ENCODE peak calls at places on chromosomes 5 and 9, in four cellular contexts. C is kidney, D is HepG2, F is mesenchymal stem cell. W is an unnamed sample.

GRCh38 chr5:26323794-26324193 is 714.6 kb downstream of the CDH9 start:
- DNase-seq in D (no peak), C (peak), F (no peak), W (no peak)

GRCh38 chr9:3912260-3912659 is 386.5 kb upstream of the RFX3 start:
- DNase-seq in D (no peak), F (peak), C (no peak), W (no peak)

GRCh38 chr9:126700296-126700695 is 86.6 kb downstream of the LMX1B start:
- DNase-seq in D (no peak), F (no peak), C (peak), W (peak)

GRCh38 chr5:5270958-5271605 is 131.0 kb downstream of the ADAMTS16 start:
- DNase-seq in F (peak), D (peak), C (peak), W (peak)

GRCh38 chr9:99966001-99966400 is 59.5 kb downstream of the STX17 start:
- DNase-seq in D (no peak), C (no peak), F (no peak), W (no peak)

GRCh38 chr9:89226076-89226475 is 47.5 kb upstream of the SHC3 start:
- DNase-seq in F (peak), C (no peak), D (no peak), W (no peak)

GRCh38 chr5:91024160-91024559 is 359.0 kb downstream of the ARRDC3 start:
- DNase-seq in C (no peak), F (no peak), D (no peak), W (no peak)

GRCh38 chr5:163645421-163646416 is 140.3 kb downstream of the MAT2B start:
- DNase-seq in C (no peak), D (no peak), F (no peak), W (no peak)

GRCh38 chr9:72585737-72586136 is 64.3 kb downstream of the TMC1 start:
- DNase-seq in F (peak), D (no peak), C (no peak), W (no peak)

GRCh38 chr5:158777647-158778368 is 321.9 kb downstream of the EBF1 start:
- DNase-seq in D (no peak), C (no peak), F (no peak), W (no peak)

GRCh38 chr9:2132484-2133082 is 117.4 kb downstream of the SMARCA2 start:
- DNase-seq in D (no peak), C (no peak), F (peak), W (no peak)

GRCh38 chr9:127318651-127319167 is 54.1 kb downstream of the GARNL3 start:
- DNase-seq in C (no peak), F (peak), D (no peak), W (no peak)

GRCh38 chr9:112157087-112157486 is 18.0 kb downstream of the SUSD1 start:
- DNase-seq in F (no peak), D (no peak), C (no peak), W (no peak)

GRCh38 chr9:121652838-121653231 is 1.4 kb downstream of the DAB2IP start:
- DNase-seq in C (no peak), F (no peak), D (no peak), W (no peak)
- H3K27ac ChIP-seq in C (peak), F (no peak), D (no peak), W (peak)

GRCh38 chr5:178203670-178204204 is 596 bp upstream of the HNRNPAB start:
- DNase-seq in C (peak), F (no peak), D (no peak), W (no peak)
- H3K27ac ChIP-seq in C (no peak), F (peak), D (peak), W (peak)

DNA sequence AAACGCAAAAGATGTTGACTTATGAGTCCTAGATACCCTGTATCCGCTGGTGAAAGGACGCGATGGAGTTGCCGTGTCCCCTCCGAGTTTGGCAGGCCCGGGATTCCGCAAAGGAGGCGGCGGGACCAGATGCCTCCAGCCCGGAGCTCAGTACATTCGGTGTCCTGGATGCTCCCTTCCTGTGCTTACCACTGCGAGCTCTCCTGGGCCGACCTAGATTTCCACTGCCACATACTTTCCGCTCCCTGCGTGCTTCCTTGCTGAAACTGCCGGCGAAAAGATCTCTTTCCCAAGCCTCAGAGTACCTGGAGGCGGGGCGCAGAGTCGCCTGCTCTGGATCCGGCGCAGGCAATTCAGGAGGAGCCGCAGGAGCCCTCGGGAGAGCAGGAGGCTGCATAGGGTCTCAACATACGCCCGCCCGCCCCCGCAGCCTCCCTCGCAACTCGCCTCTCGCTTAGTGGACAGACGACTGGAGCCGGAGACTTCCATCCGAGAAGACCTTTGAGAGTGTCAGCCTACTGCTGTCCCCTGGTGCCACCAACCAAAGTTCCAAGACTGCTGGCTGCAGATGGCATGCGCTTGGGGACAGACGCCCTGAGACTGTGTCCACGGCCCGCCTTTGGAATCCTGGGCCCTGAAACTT is 39.8 kb downstream of the ANXA2R start:
- DNase-seq in C (peak), F (peak), D (no peak), W (no peak)
- H3K27ac ChIP-seq in C (no peak), F (no peak), D (no peak), W (no peak)

GRCh38 chr5:116038817-116039216 is 6.5 kb downstream of the ARL14EPL start:
- DNase-seq in C (no peak), D (no peak), F (no peak), W (no peak)

GRCh38 chr5:116037236-116037822 is 5.1 kb downstream of the ARL14EPL start:
- DNase-seq in D (no peak), F (no peak), C (no peak), W (no peak)

GRCh38 chr5:116035123-116035522 is 2.9 kb downstream of the ARL14EPL start:
- DNase-seq in C (no peak), D (no peak), F (no peak), W (no peak)

GRCh38 chr5:116032094-116032517 is at the start of gene ARL14EPL:
- DNase-seq in F (peak), C (no peak), D (peak), W (no peak)

DNA sequence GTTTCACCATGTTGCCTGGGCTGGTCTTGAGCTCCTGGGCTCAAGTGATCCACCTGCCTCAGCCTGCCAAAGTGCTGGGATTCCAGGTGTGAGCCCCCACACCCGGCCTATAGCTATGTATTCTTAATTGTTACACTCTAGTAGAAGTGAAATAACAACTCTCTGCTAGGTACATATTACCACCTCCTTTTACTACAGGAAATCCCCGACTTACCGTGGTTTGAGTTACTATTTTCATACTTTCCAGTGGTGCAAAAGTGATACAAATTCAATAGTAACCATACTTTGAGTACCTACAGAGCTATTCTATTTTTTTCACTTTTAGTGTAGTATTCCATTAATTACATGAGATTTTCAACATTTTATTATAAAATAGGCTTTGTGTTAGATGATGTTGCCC is 719 bp downstream of the ARL14EPL start:
- DNase-seq in F (no peak), D (no peak), C (no peak), W (no peak)
- H3K27ac ChIP-seq in F (no peak), D (no peak), C (no peak), W (no peak)

DNA sequence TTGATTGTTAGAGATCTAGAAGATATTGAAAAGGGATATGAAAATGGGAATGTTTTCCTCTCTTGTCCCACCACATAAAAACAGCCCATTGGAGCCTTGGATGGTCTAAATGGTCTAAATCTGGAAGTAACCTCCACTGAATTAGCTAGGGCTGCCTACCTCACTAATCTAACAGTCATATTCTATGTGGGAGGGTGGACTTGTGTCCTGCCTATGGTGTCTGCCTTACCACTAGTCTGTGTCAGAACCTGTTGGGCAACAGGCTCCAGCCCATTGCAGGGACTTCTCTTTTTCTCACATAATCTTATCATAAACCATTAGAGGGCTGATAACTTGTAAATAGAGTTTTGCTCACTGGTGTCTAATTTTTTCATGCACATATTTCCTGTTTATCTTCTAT is 548.8 kb upstream of the CDH18 start:
- DNase-seq in C (no peak), F (no peak), D (no peak), W (no peak)
- H3K27ac ChIP-seq in C (no peak), F (no peak), D (no peak), W (no peak)

DNA sequence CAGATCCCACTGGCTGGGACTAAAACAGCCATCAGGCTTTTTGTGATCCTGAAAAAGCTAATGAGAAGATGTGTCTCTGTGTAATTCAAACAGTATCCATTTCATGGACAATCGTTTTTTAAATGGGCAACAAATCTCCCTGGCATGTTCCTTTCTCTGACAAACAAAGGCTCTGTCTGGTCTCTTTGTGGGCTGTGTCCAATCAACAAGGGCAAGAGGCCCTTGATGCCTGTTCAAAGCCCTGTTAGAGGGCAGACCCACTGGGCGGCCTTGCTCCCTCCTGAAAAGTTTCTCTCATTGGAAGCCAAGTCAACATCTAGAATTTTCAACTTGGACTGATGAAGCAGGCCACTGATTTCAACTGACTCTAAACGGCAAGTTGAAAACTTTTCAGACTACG is 343.5 kb downstream of the SPOCK1 start:
- DNase-seq in D (no peak), F (no peak), C (no peak), W (no peak)
- H3K27ac ChIP-seq in D (no peak), F (no peak), C (no peak), W (no peak)

GRCh38 chr9:70564464-70565190 is 150.2 kb upstream of the KLF9 start:
- DNase-seq in C (no peak), D (no peak), F (no peak), W (no peak)
- H3K27ac ChIP-seq in C (peak), D (no peak), F (no peak), W (peak)

GRCh38 chr9:15423328-15423985 is 781 bp downstream of the SNAPC3 start:
- DNase-seq in D (no peak), F (peak), C (no peak), W (no peak)

GRCh38 chr9:15420796-15421195 is 1.9 kb upstream of the SNAPC3 start:
- DNase-seq in C (no peak), F (no peak), D (no peak), W (no peak)

GRCh38 chr9:15421532-15421931 is 1.1 kb upstream of the SNAPC3 start:
- DNase-seq in C (no peak), F (no peak), D (no peak), W (no peak)

GRCh38 chr9:15426019-15426418 is 3.3 kb downstream of the SNAPC3 start:
- DNase-seq in F (no peak), D (no peak), C (no peak), W (no peak)

GRCh38 chr9:15422355-15423327 is at the start of gene SNAPC3:
- DNase-seq in C (peak), F (peak), D (peak), W (peak)
- H3K27ac ChIP-seq in C (peak), F (peak), D (peak), W (peak)

GRCh38 chr5:132203916-132204315 is 23.7 kb downstream of the P4HA2 start:
- DNase-seq in D (no peak), C (no peak), F (no peak), W (no peak)
- H3K27ac ChIP-seq in D (no peak), C (no peak), F (no peak), W (no peak)